ENCODE peak calls at places on chromosomes 6 and 20, in ten cellular contexts. H is mucosa of descending colon, B is bronchial epithelial cell, C is fibroblast of mammary gland, R is AG09309, L is astrocyte of the spinal cord, G is GM20000, Y is neural crest cell, S is nephron progenitor cell, M is hepatocyte. F is an unnamed sample.

GRCh38 chr20:60403105-60403741 is 445.0 kb downstream of the CDH26 start:
- DNase-seq in H (no peak), B (no peak), C (no peak), R (no peak), L (peak), G (no peak), Y (no peak), S (no peak), M (no peak), F (no peak)

GRCh38 chr6:27293436-27294152 is 18.5 kb downstream of the POM121L2 start:
- DNase-seq in H (no peak), B (peak), C (peak), R (no peak), L (peak), G (no peak), Y (peak), S (peak), M (peak), F (no peak)

GRCh38 chr6:163085426-163085825 is 329.1 kb upstream of the QKI start:
- DNase-seq in H (no peak), B (no peak), C (no peak), R (no peak), L (no peak), G (no peak), Y (no peak), S (no peak), M (no peak), F (no peak)

GRCh38 chr6:2061880-2062279 is 183.5 kb downstream of the GMDS start:
- DNase-seq in H (no peak), B (no peak), C (peak), R (no peak), L (peak), G (no peak), Y (no peak), S (no peak), M (no peak), F (no peak)

GRCh38 chr6:144482142-144482541 is 197.0 kb downstream of the UTRN start:
- DNase-seq in H (no peak), B (peak), C (peak), R (peak), L (peak), G (peak), Y (peak), S (peak), M (peak), F (no peak)

GRCh38 chr6:30101423-30101938 is 11.4 kb downstream of the TRIM31 start:
- DNase-seq in H (no peak), B (peak), C (peak), R (no peak), L (no peak), G (peak), Y (no peak), S (no peak), M (no peak), F (no peak)

GRCh38 chr6:13863699-13864155 is 49.4 kb upstream of the MCUR1 start:
- DNase-seq in H (no peak), B (no peak), C (no peak), R (no peak), L (no peak), G (no peak), Y (no peak), S (no peak), M (peak), F (no peak)

GRCh38 chr20:58908941-58909340 is 56.4 kb downstream of the GNAS start:
- DNase-seq in H (no peak), B (no peak), C (no peak), R (no peak), L (no peak), G (no peak), Y (no peak), S (no peak), M (no peak), F (no peak)

GRCh38 chr20:18314786-18315406 is 26.6 kb downstream of the ZNF133 start:
- DNase-seq in H (no peak), B (peak), C (peak), R (peak), L (peak), G (no peak), Y (no peak), S (no peak), M (no peak), F (no peak)

GRCh38 chr20:17875981-17876385 is 92.6 kb downstream of the SNX5 start:
- DNase-seq in H (peak), B (no peak), C (peak), R (no peak), L (no peak), G (no peak), Y (no peak), S (no peak), M (peak), F (peak)

GRCh38 chr20:36467076-36467999 is 74.0 kb upstream of the MYL9 start:
- DNase-seq in H (peak), B (peak), C (peak), R (no peak), L (peak), G (peak), Y (no peak), S (no peak), M (peak), F (no peak)

GRCh38 chr6:139981810-139982550 is 607.5 kb upstream of the CITED2 start:
- DNase-seq in H (no peak), B (peak), C (peak), R (no peak), L (peak), G (no peak), Y (peak), S (peak), M (peak), F (no peak)

GRCh38 chr6:20332441-20333006 is 69.2 kb upstream of the E2F3 start:
- DNase-seq in H (no peak), B (no peak), C (no peak), R (no peak), L (no peak), G (no peak), Y (no peak), S (no peak), M (no peak), F (no peak)

GRCh38 chr6:163711615-163712568 is 297.4 kb downstream of the QKI start:
- DNase-seq in H (peak), B (no peak), C (peak), R (no peak), L (no peak), G (no peak), Y (no peak), S (no peak), M (no peak), F (peak)

GRCh38 chr6:36025932-36026327 is 1.5 kb upstream of the SLC26A8 start:
- DNase-seq in H (no peak), B (peak), C (peak), R (no peak), L (no peak), G (no peak), Y (no peak), S (no peak), M (no peak), F (no peak)

GRCh38 chr6:161031721-161032495 is 40.3 kb downstream of the MAP3K4 start:
- DNase-seq in H (no peak), B (peak), C (peak), R (no peak), L (peak), G (no peak), Y (no peak), S (no peak), M (no peak), F (no peak)

GRCh38 chr6:140174509-140174908 is 800.1 kb upstream of the CITED2 start:
- DNase-seq in H (no peak), B (peak), C (peak), R (peak), L (peak), G (no peak), Y (no peak), S (no peak), M (no peak), F (no peak)

GRCh38 chr6:142013286-142013685 is 119.4 kb upstream of the GJE1 start:
- DNase-seq in H (no peak), B (peak), C (peak), R (peak), L (peak), G (no peak), Y (no peak), S (no peak), M (no peak), F (no peak)

GRCh38 chr6:41200296-41200900 is 551 bp downstream of the TREML2 start:
- DNase-seq in H (no peak), B (peak), C (peak), R (no peak), L (no peak), G (peak), Y (no peak), S (no peak), M (no peak), F (peak)

GRCh38 chr6:7684076-7684475 is 41.8 kb upstream of the BMP6 start:
- DNase-seq in H (no peak), B (no peak), C (peak), R (no peak), L (no peak), G (no peak), Y (no peak), S (no peak), M (no peak), F (no peak)

GRCh38 chr6:70369332-70369950 is 43.9 kb upstream of the FAM135A start:
- DNase-seq in H (no peak), B (peak), C (peak), R (peak), L (peak), G (peak), Y (peak), S (peak), M (peak), F (peak)

GRCh38 chr20:45783656-45784294 is 7.9 kb downstream of the WFDC3 start:
- DNase-seq in H (peak), B (peak), C (no peak), R (no peak), L (peak), G (no peak), Y (no peak), S (no peak), M (peak), F (no peak)

GRCh38 chr6:117174835-117175360 is 90.5 kb upstream of the VGLL2 start:
- DNase-seq in H (no peak), B (peak), C (no peak), R (no peak), L (no peak), G (no peak), Y (no peak), S (no peak), M (no peak), F (no peak)

GRCh38 chr20:50313223-50313820 is 122.7 kb downstream of the CEBPB start:
- DNase-seq in H (no peak), B (peak), C (peak), R (no peak), L (no peak), G (no peak), Y (no peak), S (no peak), M (no peak), F (no peak)

DNA sequence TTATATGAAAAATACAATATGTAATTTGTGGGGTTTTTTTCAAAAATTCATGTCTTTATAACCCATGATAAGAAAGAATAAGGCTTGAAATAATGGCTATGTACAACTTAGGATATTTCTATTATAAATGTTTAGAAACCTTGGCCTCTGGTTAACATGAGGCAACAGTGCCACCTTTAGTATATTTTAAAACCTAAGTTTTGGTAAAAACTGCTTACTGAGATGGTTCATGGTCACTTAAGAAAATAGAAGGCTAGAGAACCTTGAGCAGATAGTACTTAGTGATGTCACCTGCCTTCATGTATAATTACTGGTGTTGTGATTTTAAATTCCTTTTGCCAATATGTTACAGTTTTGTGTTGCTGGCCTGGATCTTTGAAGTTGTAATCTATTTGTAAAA is 176.5 kb downstream of the ADGB start:
- DNase-seq in H (no peak), B (peak), C (peak), R (no peak), L (peak), G (no peak), Y (no peak), S (no peak), M (no peak), F (no peak)
- TF ChIP-seq CTCF in H (no peak), B (no peak), C (peak), R (no peak), L (no peak), G (no peak), Y (peak), S (no peak), M (peak), F (no peak)

GRCh38 chr20:62409935-62410741 is 3.1 kb upstream of the CABLES2 start:
- DNase-seq in H (peak), B (no peak), C (peak), R (no peak), L (peak), G (peak), Y (peak), S (peak), M (peak), F (no peak)
- TF ChIP-seq CTCF in H (peak), B (peak), C (peak), R (peak), L (peak), G (peak), Y (peak), S (peak), M (peak), F (peak)

DNA sequence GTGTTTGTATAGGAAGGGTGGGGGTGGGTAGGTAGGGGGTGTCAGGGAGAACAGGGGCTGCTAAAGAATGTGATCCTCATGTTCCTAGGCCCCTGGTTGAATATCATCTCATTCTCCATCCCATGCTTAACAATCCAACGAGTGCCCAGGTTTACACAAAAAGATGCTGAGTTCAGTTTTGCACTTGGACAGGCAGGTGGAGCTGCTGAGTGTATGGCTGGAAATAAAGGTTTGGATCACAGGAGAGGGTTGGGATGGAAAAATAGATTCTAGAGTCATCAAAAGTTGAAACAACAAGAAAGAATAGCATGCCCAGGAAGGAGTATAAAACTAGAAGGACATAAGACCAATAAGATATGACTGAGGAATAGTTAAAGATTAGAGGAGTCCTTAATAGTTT is 14.2 kb downstream of the CHD6 start:
- DNase-seq in H (no peak), B (no peak), C (no peak), R (no peak), L (no peak), G (no peak), Y (no peak), S (no peak), M (no peak), F (no peak)
- TF ChIP-seq CTCF in H (no peak), B (peak), C (peak), R (no peak), L (no peak), G (no peak), Y (no peak), S (no peak), M (no peak), F (no peak)

DNA sequence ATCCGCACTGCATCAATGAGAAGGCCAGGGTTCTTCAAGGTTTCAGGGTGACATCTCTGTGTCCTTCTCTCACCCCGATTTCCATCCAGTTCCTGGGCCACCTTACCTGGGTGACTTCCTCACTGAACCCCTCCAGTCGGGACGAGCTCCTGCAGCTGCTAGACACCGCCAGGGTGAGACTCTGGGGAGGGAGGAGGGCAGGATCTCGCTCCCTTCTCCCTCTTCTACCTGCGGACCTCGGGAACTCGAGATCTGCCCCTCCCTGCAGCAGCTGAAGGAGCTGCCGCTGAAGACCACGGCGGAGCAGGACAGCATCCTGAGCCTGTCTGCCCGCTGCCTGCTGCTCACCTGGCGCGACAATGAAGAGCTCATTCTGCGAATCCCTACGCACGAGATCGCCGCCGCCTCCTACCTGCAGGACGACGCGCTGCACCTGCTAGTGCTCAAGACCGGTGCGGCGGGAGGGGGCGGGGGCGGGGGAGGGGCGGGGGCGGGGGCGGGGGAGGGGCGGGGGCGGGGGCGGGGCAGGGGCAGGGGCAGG is 7.5 kb downstream of the CCM2L start:
- DNase-seq in H (no peak), B (peak), C (no peak), R (no peak), L (no peak), G (peak), Y (no peak), S (peak), M (peak), F (no peak)
- TF ChIP-seq CTCF in H (no peak), B (peak), C (no peak), R (no peak), L (no peak), G (no peak), Y (peak), S (no peak), M (peak), F (no peak)